ENCODE peak calls at places on chromosomes 7 and 10, in seven cellular contexts. One of them, this sample, is unnamed.

GRCh38 chr7:81235896-81236479 is 317.1 kb upstream of the SEMA3C start:
- DNase-seq in hepatic stellate cell: no peak
- DNase-seq in central memory CD4-positive, alpha-beta T cell: no peak
- DNase-seq in stimulated activated CD4-positive, alpha-beta T cell treated with anti-CD3 and anti-CD28 coated beads, Interleukin-4, amount 100 ng/mL, for 48 hours: no peak
- DNase-seq in NCI-H82: no peak
- DNase-seq in naive B cell: no peak
- DNase-seq in astrocyte: no peak
- DNase-seq in this sample: no peak

GRCh38 chr7:45601816-45602540 is 27.8 kb downstream of the ADCY1 start:
- DNase-seq in central memory CD4-positive, alpha-beta T cell: no peak
- DNase-seq in stimulated activated CD4-positive, alpha-beta T cell treated with anti-CD3 and anti-CD28 coated beads, Interleukin-4, amount 100 ng/mL, for 48 hours: no peak
- DNase-seq in hepatic stellate cell: no peak
- DNase-seq in NCI-H82: no peak
- DNase-seq in astrocyte: no peak
- DNase-seq in naive B cell: no peak
- DNase-seq in this sample: no peak

GRCh38 chr7:25952277-25953057 is 199.5 kb upstream of the NFE2L3 start:
- DNase-seq in naive B cell: no peak
- DNase-seq in NCI-H82: no peak
- DNase-seq in hepatic stellate cell: no peak
- DNase-seq in astrocyte: no peak
- DNase-seq in stimulated activated CD4-positive, alpha-beta T cell treated with anti-CD3 and anti-CD28 coated beads, Interleukin-4, amount 100 ng/mL, for 48 hours: no peak
- DNase-seq in central memory CD4-positive, alpha-beta T cell: no peak
- DNase-seq in this sample: no peak

GRCh38 chr10:114879541-114880158 is 58.1 kb downstream of the FHIP2A start:
- DNase-seq in stimulated activated CD4-positive, alpha-beta T cell treated with anti-CD3 and anti-CD28 coated beads, Interleukin-4, amount 100 ng/mL, for 48 hours: peak
- DNase-seq in astrocyte: no peak
- DNase-seq in hepatic stellate cell: no peak
- DNase-seq in central memory CD4-positive, alpha-beta T cell: peak
- DNase-seq in NCI-H82: peak
- DNase-seq in naive B cell: peak
- DNase-seq in this sample: peak

GRCh38 chr10:5835446-5836095 is 22.3 kb upstream of the GDI2 start:
- DNase-seq in NCI-H82: peak
- DNase-seq in naive B cell: no peak
- DNase-seq in hepatic stellate cell: no peak
- DNase-seq in astrocyte: no peak
- DNase-seq in central memory CD4-positive, alpha-beta T cell: no peak
- DNase-seq in stimulated activated CD4-positive, alpha-beta T cell treated with anti-CD3 and anti-CD28 coated beads, Interleukin-4, amount 100 ng/mL, for 48 hours: no peak
- DNase-seq in this sample: no peak

GRCh38 chr7:26549281-26549943 is 257.8 kb downstream of the SNX10 start:
- DNase-seq in central memory CD4-positive, alpha-beta T cell: no peak
- DNase-seq in NCI-H82: no peak
- DNase-seq in astrocyte: no peak
- DNase-seq in hepatic stellate cell: no peak
- DNase-seq in stimulated activated CD4-positive, alpha-beta T cell treated with anti-CD3 and anti-CD28 coated beads, Interleukin-4, amount 100 ng/mL, for 48 hours: no peak
- DNase-seq in naive B cell: no peak
- DNase-seq in this sample: no peak

GRCh38 chr7:91198371-91198770 is 65.9 kb upstream of the FZD1 start:
- DNase-seq in naive B cell: no peak
- DNase-seq in hepatic stellate cell: peak
- DNase-seq in central memory CD4-positive, alpha-beta T cell: no peak
- DNase-seq in stimulated activated CD4-positive, alpha-beta T cell treated with anti-CD3 and anti-CD28 coated beads, Interleukin-4, amount 100 ng/mL, for 48 hours: no peak
- DNase-seq in astrocyte: no peak
- DNase-seq in NCI-H82: no peak
- DNase-seq in this sample: no peak

GRCh38 chr7:157477550-157478212 is 140.9 kb downstream of the DNAJB6 start:
- DNase-seq in stimulated activated CD4-positive, alpha-beta T cell treated with anti-CD3 and anti-CD28 coated beads, Interleukin-4, amount 100 ng/mL, for 48 hours: no peak
- DNase-seq in NCI-H82: no peak
- DNase-seq in hepatic stellate cell: peak
- DNase-seq in naive B cell: no peak
- DNase-seq in astrocyte: no peak
- DNase-seq in central memory CD4-positive, alpha-beta T cell: peak
- DNase-seq in this sample: no peak

GRCh38 chr7:108456845-108457540 is 757 bp upstream of the NRCAM start:
- DNase-seq in astrocyte: no peak
- DNase-seq in naive B cell: no peak
- DNase-seq in stimulated activated CD4-positive, alpha-beta T cell treated with anti-CD3 and anti-CD28 coated beads, Interleukin-4, amount 100 ng/mL, for 48 hours: no peak
- DNase-seq in hepatic stellate cell: no peak
- DNase-seq in central memory CD4-positive, alpha-beta T cell: no peak
- DNase-seq in NCI-H82: no peak
- DNase-seq in this sample: no peak

GRCh38 chr7:47581821-47582747 is at the start of gene TNS3:
- DNase-seq in central memory CD4-positive, alpha-beta T cell: no peak
- DNase-seq in naive B cell: peak
- DNase-seq in stimulated activated CD4-positive, alpha-beta T cell treated with anti-CD3 and anti-CD28 coated beads, Interleukin-4, amount 100 ng/mL, for 48 hours: no peak
- DNase-seq in astrocyte: no peak
- DNase-seq in NCI-H82: peak
- DNase-seq in hepatic stellate cell: peak
- DNase-seq in this sample: peak

GRCh38 chr7:151367304-151367703 is 25.7 kb downstream of the NUB1 start:
- DNase-seq in astrocyte: peak
- DNase-seq in stimulated activated CD4-positive, alpha-beta T cell treated with anti-CD3 and anti-CD28 coated beads, Interleukin-4, amount 100 ng/mL, for 48 hours: no peak
- DNase-seq in hepatic stellate cell: peak
- DNase-seq in central memory CD4-positive, alpha-beta T cell: no peak
- DNase-seq in naive B cell: no peak
- DNase-seq in NCI-H82: no peak
- DNase-seq in this sample: no peak

GRCh38 chr10:125023862-125024495 is 82.1 kb downstream of the ZRANB1 start:
- DNase-seq in central memory CD4-positive, alpha-beta T cell: no peak
- DNase-seq in hepatic stellate cell: no peak
- DNase-seq in NCI-H82: peak
- DNase-seq in astrocyte: no peak
- DNase-seq in naive B cell: no peak
- DNase-seq in stimulated activated CD4-positive, alpha-beta T cell treated with anti-CD3 and anti-CD28 coated beads, Interleukin-4, amount 100 ng/mL, for 48 hours: no peak
- DNase-seq in this sample: no peak

GRCh38 chr7:27116962-27117686 is 13.4 kb downstream of the HOXA4 start:
- DNase-seq in astrocyte: peak
- DNase-seq in stimulated activated CD4-positive, alpha-beta T cell treated with anti-CD3 and anti-CD28 coated beads, Interleukin-4, amount 100 ng/mL, for 48 hours: no peak
- DNase-seq in hepatic stellate cell: no peak
- DNase-seq in naive B cell: no peak
- DNase-seq in NCI-H82: no peak
- DNase-seq in central memory CD4-positive, alpha-beta T cell: no peak
- DNase-seq in this sample: no peak

GRCh38 chr10:82392533-82392932 is 517.5 kb downstream of the NRG3 start:
- DNase-seq in astrocyte: no peak
- DNase-seq in hepatic stellate cell: no peak
- DNase-seq in central memory CD4-positive, alpha-beta T cell: no peak
- DNase-seq in stimulated activated CD4-positive, alpha-beta T cell treated with anti-CD3 and anti-CD28 coated beads, Interleukin-4, amount 100 ng/mL, for 48 hours: no peak
- DNase-seq in NCI-H82: no peak
- DNase-seq in naive B cell: no peak
- DNase-seq in this sample: no peak

GRCh38 chr10:129334326-129334725 is 132.7 kb upstream of the MGMT start:
- DNase-seq in stimulated activated CD4-positive, alpha-beta T cell treated with anti-CD3 and anti-CD28 coated beads, Interleukin-4, amount 100 ng/mL, for 48 hours: no peak
- DNase-seq in hepatic stellate cell: no peak
- DNase-seq in astrocyte: no peak
- DNase-seq in naive B cell: no peak
- DNase-seq in central memory CD4-positive, alpha-beta T cell: no peak
- DNase-seq in NCI-H82: no peak
- DNase-seq in this sample: no peak

GRCh38 chr10:9992656-9993055 is 1025.0 kb upstream of the CELF2 start:
- DNase-seq in hepatic stellate cell: no peak
- DNase-seq in astrocyte: no peak
- DNase-seq in central memory CD4-positive, alpha-beta T cell: no peak
- DNase-seq in stimulated activated CD4-positive, alpha-beta T cell treated with anti-CD3 and anti-CD28 coated beads, Interleukin-4, amount 100 ng/mL, for 48 hours: no peak
- DNase-seq in NCI-H82: no peak
- DNase-seq in naive B cell: no peak
- DNase-seq in this sample: no peak

GRCh38 chr7:45203947-45204445 is 46.4 kb downstream of the RAMP3 start:
- DNase-seq in astrocyte: no peak
- DNase-seq in naive B cell: no peak
- DNase-seq in NCI-H82: no peak
- DNase-seq in stimulated activated CD4-positive, alpha-beta T cell treated with anti-CD3 and anti-CD28 coated beads, Interleukin-4, amount 100 ng/mL, for 48 hours: no peak
- DNase-seq in central memory CD4-positive, alpha-beta T cell: no peak
- DNase-seq in hepatic stellate cell: no peak
- DNase-seq in this sample: peak

GRCh38 chr10:75660833-75661232 is 229.4 kb downstream of the LRMDA start:
- DNase-seq in hepatic stellate cell: no peak
- DNase-seq in central memory CD4-positive, alpha-beta T cell: no peak
- DNase-seq in NCI-H82: no peak
- DNase-seq in astrocyte: peak
- DNase-seq in naive B cell: no peak
- DNase-seq in stimulated activated CD4-positive, alpha-beta T cell treated with anti-CD3 and anti-CD28 coated beads, Interleukin-4, amount 100 ng/mL, for 48 hours: no peak
- DNase-seq in this sample: no peak

GRCh38 chr10:127029061-127029460 is 123.8 kb downstream of the DOCK1 start:
- DNase-seq in NCI-H82: no peak
- DNase-seq in central memory CD4-positive, alpha-beta T cell: no peak
- DNase-seq in stimulated activated CD4-positive, alpha-beta T cell treated with anti-CD3 and anti-CD28 coated beads, Interleukin-4, amount 100 ng/mL, for 48 hours: no peak
- DNase-seq in hepatic stellate cell: no peak
- DNase-seq in naive B cell: no peak
- DNase-seq in astrocyte: no peak
- DNase-seq in this sample: no peak

GRCh38 chr10:131010965-131011575 is 300.5 kb downstream of the TCERG1L start:
- DNase-seq in astrocyte: no peak
- DNase-seq in NCI-H82: no peak
- DNase-seq in stimulated activated CD4-positive, alpha-beta T cell treated with anti-CD3 and anti-CD28 coated beads, Interleukin-4, amount 100 ng/mL, for 48 hours: no peak
- DNase-seq in central memory CD4-positive, alpha-beta T cell: no peak
- DNase-seq in hepatic stellate cell: no peak
- DNase-seq in naive B cell: no peak
- DNase-seq in this sample: no peak

GRCh38 chr7:154383045-154383444 is 330.8 kb downstream of the DPP6 start:
- DNase-seq in naive B cell: no peak
- DNase-seq in central memory CD4-positive, alpha-beta T cell: no peak
- DNase-seq in hepatic stellate cell: no peak
- DNase-seq in NCI-H82: no peak
- DNase-seq in astrocyte: no peak
- DNase-seq in stimulated activated CD4-positive, alpha-beta T cell treated with anti-CD3 and anti-CD28 coated beads, Interleukin-4, amount 100 ng/mL, for 48 hours: no peak
- DNase-seq in this sample: no peak

GRCh38 chr10:33132626-33133025 is 174.6 kb upstream of the ITGB1 start:
- DNase-seq in NCI-H82: peak
- DNase-seq in stimulated activated CD4-positive, alpha-beta T cell treated with anti-CD3 and anti-CD28 coated beads, Interleukin-4, amount 100 ng/mL, for 48 hours: no peak
- DNase-seq in hepatic stellate cell: no peak
- DNase-seq in naive B cell: no peak
- DNase-seq in central memory CD4-positive, alpha-beta T cell: peak
- DNase-seq in astrocyte: no peak
- DNase-seq in this sample: no peak

GRCh38 chr7:93115796-93116195 is 2.0 kb downstream of the SAMD9 start:
- DNase-seq in central memory CD4-positive, alpha-beta T cell: no peak
- DNase-seq in astrocyte: peak
- DNase-seq in hepatic stellate cell: peak
- DNase-seq in NCI-H82: no peak
- DNase-seq in naive B cell: no peak
- DNase-seq in stimulated activated CD4-positive, alpha-beta T cell treated with anti-CD3 and anti-CD28 coated beads, Interleukin-4, amount 100 ng/mL, for 48 hours: no peak
- DNase-seq in this sample: no peak

GRCh38 chr7:148115308-148115707 is 475.3 kb upstream of the C7orf33 start:
- DNase-seq in hepatic stellate cell: no peak
- DNase-seq in naive B cell: no peak
- DNase-seq in central memory CD4-positive, alpha-beta T cell: no peak
- DNase-seq in stimulated activated CD4-positive, alpha-beta T cell treated with anti-CD3 and anti-CD28 coated beads, Interleukin-4, amount 100 ng/mL, for 48 hours: no peak
- DNase-seq in astrocyte: no peak
- DNase-seq in NCI-H82: no peak
- DNase-seq in this sample: no peak

GRCh38 chr10:104424719-104425118 is 71.1 kb downstream of the CFAP58 start:
- DNase-seq in naive B cell: no peak
- DNase-seq in stimulated activated CD4-positive, alpha-beta T cell treated with anti-CD3 and anti-CD28 coated beads, Interleukin-4, amount 100 ng/mL, for 48 hours: no peak
- DNase-seq in central memory CD4-positive, alpha-beta T cell: no peak
- DNase-seq in hepatic stellate cell: no peak
- DNase-seq in NCI-H82: no peak
- DNase-seq in astrocyte: no peak
- DNase-seq in this sample: peak

GRCh38 chr7:43314379-43315158 is 202.1 kb downstream of the HECW1 start:
- DNase-seq in astrocyte: no peak
- DNase-seq in hepatic stellate cell: no peak
- DNase-seq in stimulated activated CD4-positive, alpha-beta T cell treated with anti-CD3 and anti-CD28 coated beads, Interleukin-4, amount 100 ng/mL, for 48 hours: peak
- DNase-seq in naive B cell: no peak
- DNase-seq in central memory CD4-positive, alpha-beta T cell: no peak
- DNase-seq in NCI-H82: no peak
- DNase-seq in this sample: no peak

GRCh38 chr7:256461-256940 is 33.5 kb upstream of the FOXL3 start:
- DNase-seq in NCI-H82: no peak
- DNase-seq in astrocyte: no peak
- DNase-seq in hepatic stellate cell: no peak
- DNase-seq in naive B cell: no peak
- DNase-seq in stimulated activated CD4-positive, alpha-beta T cell treated with anti-CD3 and anti-CD28 coated beads, Interleukin-4, amount 100 ng/mL, for 48 hours: no peak
- DNase-seq in central memory CD4-positive, alpha-beta T cell: no peak
- DNase-seq in this sample: no peak

GRCh38 chr10:120507175-120507574 is 50.1 kb downstream of the PLPP4 start:
- DNase-seq in NCI-H82: no peak
- DNase-seq in stimulated activated CD4-positive, alpha-beta T cell treated with anti-CD3 and anti-CD28 coated beads, Interleukin-4, amount 100 ng/mL, for 48 hours: no peak
- DNase-seq in naive B cell: no peak
- DNase-seq in astrocyte: no peak
- DNase-seq in hepatic stellate cell: no peak
- DNase-seq in central memory CD4-positive, alpha-beta T cell: no peak
- DNase-seq in this sample: no peak

GRCh38 chr10:89274928-89275327 is 23.4 kb upstream of the LIPA start:
- DNase-seq in hepatic stellate cell: no peak
- DNase-seq in stimulated activated CD4-positive, alpha-beta T cell treated with anti-CD3 and anti-CD28 coated beads, Interleukin-4, amount 100 ng/mL, for 48 hours: no peak
- DNase-seq in naive B cell: no peak
- DNase-seq in astrocyte: peak
- DNase-seq in central memory CD4-positive, alpha-beta T cell: no peak
- DNase-seq in NCI-H82: no peak
- DNase-seq in this sample: no peak

GRCh38 chr10:84933402-84933801 is 605.0 kb downstream of the CCSER2 start:
- DNase-seq in NCI-H82: no peak
- DNase-seq in naive B cell: no peak
- DNase-seq in hepatic stellate cell: no peak
- DNase-seq in astrocyte: no peak
- DNase-seq in stimulated activated CD4-positive, alpha-beta T cell treated with anti-CD3 and anti-CD28 coated beads, Interleukin-4, amount 100 ng/mL, for 48 hours: no peak
- DNase-seq in central memory CD4-positive, alpha-beta T cell: no peak
- DNase-seq in this sample: no peak

This sample was measured in GM20000.